ENCODE peak calls at places on chromosomes 13 and 19, in seven cellular contexts. One of them, this sample, is unnamed.

GRCh38 chr19:51147663-51148062 is 5.6 kb downstream of the SIGLEC7 start:
- DNase-seq in CD8-positive, alpha-beta T cell: no peak
- DNase-seq in keratinocyte: no peak
- DNase-seq in heart right ventricle: no peak
- DNase-seq in nephron progenitor cell: no peak
- DNase-seq in fibroblast of villous mesenchyme: no peak
- DNase-seq in thoracic aorta: no peak
- DNase-seq in this sample: no peak

GRCh38 chr13:98910501-98910951 is 67.3 kb downstream of the DOCK9 start:
- DNase-seq in CD8-positive, alpha-beta T cell: no peak
- DNase-seq in keratinocyte: no peak
- DNase-seq in heart right ventricle: no peak
- DNase-seq in nephron progenitor cell: no peak
- DNase-seq in fibroblast of villous mesenchyme: peak
- DNase-seq in thoracic aorta: no peak
- DNase-seq in this sample: no peak

GRCh38 chr13:99984463-99985242 is 3.1 kb downstream of the ZIC2 start:
- DNase-seq in CD8-positive, alpha-beta T cell: no peak
- DNase-seq in keratinocyte: no peak
- DNase-seq in heart right ventricle: no peak
- DNase-seq in nephron progenitor cell: no peak
- DNase-seq in fibroblast of villous mesenchyme: no peak
- DNase-seq in thoracic aorta: no peak
- DNase-seq in this sample: no peak

GRCh38 chr13:48258002-48258401 is 25.0 kb downstream of the ITM2B start:
- DNase-seq in CD8-positive, alpha-beta T cell: no peak
- DNase-seq in keratinocyte: no peak
- DNase-seq in heart right ventricle: no peak
- DNase-seq in nephron progenitor cell: no peak
- DNase-seq in fibroblast of villous mesenchyme: no peak
- DNase-seq in thoracic aorta: no peak
- DNase-seq in this sample: no peak

GRCh38 chr13:60642552-60642951 is 245.5 kb downstream of the TDRD3 start:
- DNase-seq in CD8-positive, alpha-beta T cell: no peak
- DNase-seq in keratinocyte: no peak
- DNase-seq in heart right ventricle: no peak
- DNase-seq in nephron progenitor cell: no peak
- DNase-seq in fibroblast of villous mesenchyme: no peak
- DNase-seq in thoracic aorta: no peak
- DNase-seq in this sample: no peak

GRCh38 chr13:112647256-112647655 is 42.6 kb upstream of the ATP11A start:
- DNase-seq in CD8-positive, alpha-beta T cell: no peak
- DNase-seq in keratinocyte: no peak
- DNase-seq in heart right ventricle: no peak
- DNase-seq in nephron progenitor cell: no peak
- DNase-seq in fibroblast of villous mesenchyme: no peak
- DNase-seq in thoracic aorta: no peak
- DNase-seq in this sample: no peak

GRCh38 chr13:85411608-85412007 is 387.6 kb downstream of the SLITRK6 start:
- DNase-seq in CD8-positive, alpha-beta T cell: no peak
- DNase-seq in keratinocyte: no peak
- DNase-seq in heart right ventricle: no peak
- DNase-seq in nephron progenitor cell: no peak
- DNase-seq in fibroblast of villous mesenchyme: no peak
- DNase-seq in thoracic aorta: no peak
- DNase-seq in this sample: no peak

GRCh38 chr13:97262058-97262457 is 39.9 kb downstream of the MBNL2 start:
- DNase-seq in CD8-positive, alpha-beta T cell: no peak
- DNase-seq in keratinocyte: no peak
- DNase-seq in heart right ventricle: no peak
- DNase-seq in nephron progenitor cell: no peak
- DNase-seq in fibroblast of villous mesenchyme: no peak
- DNase-seq in thoracic aorta: no peak
- DNase-seq in this sample: no peak

GRCh38 chr19:6602729-6603114 is 11.8 kb upstream of the CD70 start:
- DNase-seq in CD8-positive, alpha-beta T cell: no peak
- DNase-seq in keratinocyte: no peak
- DNase-seq in heart right ventricle: no peak
- DNase-seq in nephron progenitor cell: no peak
- DNase-seq in fibroblast of villous mesenchyme: no peak
- DNase-seq in thoracic aorta: no peak
- DNase-seq in this sample: no peak

GRCh38 chr19:42498387-42498786 is 29.9 kb downstream of the CEACAM1 start:
- DNase-seq in CD8-positive, alpha-beta T cell: no peak
- DNase-seq in keratinocyte: no peak
- DNase-seq in heart right ventricle: no peak
- DNase-seq in nephron progenitor cell: no peak
- DNase-seq in fibroblast of villous mesenchyme: no peak
- DNase-seq in thoracic aorta: no peak
- DNase-seq in this sample: no peak

GRCh38 chr13:91618315-91618714 is 219.9 kb downstream of the GPC5 start:
- DNase-seq in CD8-positive, alpha-beta T cell: no peak
- DNase-seq in keratinocyte: no peak
- DNase-seq in heart right ventricle: no peak
- DNase-seq in nephron progenitor cell: no peak
- DNase-seq in fibroblast of villous mesenchyme: no peak
- DNase-seq in thoracic aorta: no peak
- DNase-seq in this sample: no peak

GRCh38 chr13:43085545-43085944 is 62.2 kb downstream of the DNAJC15 start:
- DNase-seq in CD8-positive, alpha-beta T cell: no peak
- DNase-seq in keratinocyte: no peak
- DNase-seq in heart right ventricle: no peak
- DNase-seq in nephron progenitor cell: no peak
- DNase-seq in fibroblast of villous mesenchyme: peak
- DNase-seq in thoracic aorta: no peak
- DNase-seq in this sample: no peak

GRCh38 chr19:38666662-38667448 is 19.4 kb downstream of the ACTN4 start:
- DNase-seq in CD8-positive, alpha-beta T cell: no peak
- DNase-seq in keratinocyte: no peak
- DNase-seq in heart right ventricle: no peak
- DNase-seq in nephron progenitor cell: no peak
- DNase-seq in fibroblast of villous mesenchyme: peak
- DNase-seq in thoracic aorta: no peak
- DNase-seq in this sample: no peak

GRCh38 chr13:23383151-23383550 is 50.4 kb downstream of the SACS start:
- DNase-seq in CD8-positive, alpha-beta T cell: no peak
- DNase-seq in keratinocyte: no peak
- DNase-seq in heart right ventricle: no peak
- DNase-seq in nephron progenitor cell: no peak
- DNase-seq in fibroblast of villous mesenchyme: no peak
- DNase-seq in thoracic aorta: no peak
- DNase-seq in this sample: no peak

GRCh38 chr13:40787062-40787461 is 2.3 kb upstream of the SLC25A15 start:
- DNase-seq in CD8-positive, alpha-beta T cell: no peak
- DNase-seq in keratinocyte: no peak
- DNase-seq in heart right ventricle: no peak
- DNase-seq in nephron progenitor cell: no peak
- DNase-seq in fibroblast of villous mesenchyme: peak
- DNase-seq in thoracic aorta: no peak
- DNase-seq in this sample: no peak

GRCh38 chr19:54959840-54960239 is 6.3 kb upstream of the NLRP2 start:
- DNase-seq in CD8-positive, alpha-beta T cell: no peak
- DNase-seq in keratinocyte: no peak
- DNase-seq in heart right ventricle: no peak
- DNase-seq in nephron progenitor cell: no peak
- DNase-seq in fibroblast of villous mesenchyme: no peak
- DNase-seq in thoracic aorta: no peak
- DNase-seq in this sample: no peak

GRCh38 chr13:78759704-78760103 is 100.7 kb upstream of the OBI1 start:
- DNase-seq in CD8-positive, alpha-beta T cell: no peak
- DNase-seq in keratinocyte: no peak
- DNase-seq in heart right ventricle: no peak
- DNase-seq in nephron progenitor cell: no peak
- DNase-seq in fibroblast of villous mesenchyme: no peak
- DNase-seq in thoracic aorta: no peak
- DNase-seq in this sample: no peak
- TF ChIP-seq CTCF in CD8-positive, alpha-beta T cell: no peak
- TF ChIP-seq CTCF in keratinocyte: no peak
- TF ChIP-seq CTCF in heart right ventricle: no peak
- TF ChIP-seq CTCF in nephron progenitor cell: no peak
- TF ChIP-seq CTCF in fibroblast of villous mesenchyme: no peak
- TF ChIP-seq CTCF in thoracic aorta: no peak
- TF ChIP-seq CTCF in this sample: no peak

GRCh38 chr19:2207991-2208860 is 27.9 kb downstream of the PLEKHJ1 start:
- DNase-seq in CD8-positive, alpha-beta T cell: no peak
- DNase-seq in keratinocyte: no peak
- DNase-seq in heart right ventricle: peak
- DNase-seq in nephron progenitor cell: peak
- DNase-seq in fibroblast of villous mesenchyme: peak
- DNase-seq in thoracic aorta: peak
- DNase-seq in this sample: no peak
- TF ChIP-seq CTCF in CD8-positive, alpha-beta T cell: no peak
- TF ChIP-seq CTCF in keratinocyte: peak
- TF ChIP-seq CTCF in heart right ventricle: no peak
- TF ChIP-seq CTCF in nephron progenitor cell: no peak
- TF ChIP-seq CTCF in fibroblast of villous mesenchyme: peak
- TF ChIP-seq CTCF in thoracic aorta: no peak
- TF ChIP-seq CTCF in this sample: no peak

DNA sequence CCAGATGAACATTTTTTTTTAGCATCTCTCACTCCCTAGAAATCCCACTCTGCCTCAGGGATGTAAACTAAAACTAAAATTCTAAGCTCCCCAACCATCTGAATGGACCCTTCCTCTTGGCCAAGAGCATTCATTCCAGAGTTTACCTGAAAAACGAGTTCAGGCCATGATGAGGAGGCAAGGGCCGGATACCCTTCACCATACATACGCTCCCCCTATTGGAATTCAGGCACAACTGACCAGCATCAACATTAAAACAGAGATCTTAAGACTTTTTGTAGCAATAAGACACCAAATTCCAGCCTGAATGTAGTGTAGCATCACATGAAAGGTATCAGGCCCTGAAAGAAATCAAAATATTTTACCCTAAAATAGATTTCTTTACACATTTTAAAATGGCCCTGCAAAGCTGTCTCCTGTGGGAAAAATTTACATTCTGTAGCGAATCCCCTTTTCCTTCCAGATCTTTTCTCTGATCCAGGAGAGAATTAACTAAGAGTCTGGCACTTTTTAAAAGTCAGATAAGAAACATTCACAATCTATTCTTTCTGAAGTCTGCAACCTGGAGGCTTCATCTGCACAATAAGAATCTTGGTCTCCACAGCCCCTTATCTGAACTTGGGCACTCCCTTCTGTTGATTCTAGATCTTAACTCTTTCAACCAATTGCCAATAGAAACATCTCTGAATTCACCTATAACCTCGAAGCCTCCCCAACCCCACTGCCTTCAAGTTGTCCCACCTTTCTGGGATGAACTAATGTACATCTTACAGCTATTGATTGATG is 888.5 kb downstream of the UQCRFS1 start:
- DNase-seq in CD8-positive, alpha-beta T cell: no peak
- DNase-seq in keratinocyte: no peak
- DNase-seq in heart right ventricle: no peak
- DNase-seq in nephron progenitor cell: no peak
- DNase-seq in fibroblast of villous mesenchyme: no peak
- DNase-seq in thoracic aorta: no peak
- DNase-seq in this sample: no peak
- TF ChIP-seq CTCF in CD8-positive, alpha-beta T cell: no peak
- TF ChIP-seq CTCF in keratinocyte: no peak
- TF ChIP-seq CTCF in heart right ventricle: no peak
- TF ChIP-seq CTCF in nephron progenitor cell: peak
- TF ChIP-seq CTCF in fibroblast of villous mesenchyme: no peak
- TF ChIP-seq CTCF in thoracic aorta: no peak
- TF ChIP-seq CTCF in this sample: no peak

GRCh38 chr13:113969973-113970611 is 3.8 kb downstream of the C13orf46 start:
- DNase-seq in CD8-positive, alpha-beta T cell: no peak
- DNase-seq in keratinocyte: no peak
- DNase-seq in heart right ventricle: no peak
- DNase-seq in nephron progenitor cell: no peak
- DNase-seq in fibroblast of villous mesenchyme: no peak
- DNase-seq in thoracic aorta: peak
- DNase-seq in this sample: no peak

GRCh38 chr13:113967729-113968462 is 6.0 kb downstream of the C13orf46 start:
- DNase-seq in CD8-positive, alpha-beta T cell: no peak
- DNase-seq in keratinocyte: no peak
- DNase-seq in heart right ventricle: no peak
- DNase-seq in nephron progenitor cell: no peak
- DNase-seq in fibroblast of villous mesenchyme: no peak
- DNase-seq in thoracic aorta: peak
- DNase-seq in this sample: no peak

GRCh38 chr13:113967206-113967720 is 6.6 kb downstream of the C13orf46 start:
- DNase-seq in CD8-positive, alpha-beta T cell: no peak
- DNase-seq in keratinocyte: no peak
- DNase-seq in heart right ventricle: no peak
- DNase-seq in nephron progenitor cell: no peak
- DNase-seq in fibroblast of villous mesenchyme: no peak
- DNase-seq in thoracic aorta: peak
- DNase-seq in this sample: no peak

GRCh38 chr13:113969311-113969972 is 4.4 kb downstream of the C13orf46 start:
- DNase-seq in CD8-positive, alpha-beta T cell: no peak
- DNase-seq in keratinocyte: no peak
- DNase-seq in heart right ventricle: no peak
- DNase-seq in nephron progenitor cell: no peak
- DNase-seq in fibroblast of villous mesenchyme: no peak
- DNase-seq in thoracic aorta: peak
- DNase-seq in this sample: no peak

DNA sequence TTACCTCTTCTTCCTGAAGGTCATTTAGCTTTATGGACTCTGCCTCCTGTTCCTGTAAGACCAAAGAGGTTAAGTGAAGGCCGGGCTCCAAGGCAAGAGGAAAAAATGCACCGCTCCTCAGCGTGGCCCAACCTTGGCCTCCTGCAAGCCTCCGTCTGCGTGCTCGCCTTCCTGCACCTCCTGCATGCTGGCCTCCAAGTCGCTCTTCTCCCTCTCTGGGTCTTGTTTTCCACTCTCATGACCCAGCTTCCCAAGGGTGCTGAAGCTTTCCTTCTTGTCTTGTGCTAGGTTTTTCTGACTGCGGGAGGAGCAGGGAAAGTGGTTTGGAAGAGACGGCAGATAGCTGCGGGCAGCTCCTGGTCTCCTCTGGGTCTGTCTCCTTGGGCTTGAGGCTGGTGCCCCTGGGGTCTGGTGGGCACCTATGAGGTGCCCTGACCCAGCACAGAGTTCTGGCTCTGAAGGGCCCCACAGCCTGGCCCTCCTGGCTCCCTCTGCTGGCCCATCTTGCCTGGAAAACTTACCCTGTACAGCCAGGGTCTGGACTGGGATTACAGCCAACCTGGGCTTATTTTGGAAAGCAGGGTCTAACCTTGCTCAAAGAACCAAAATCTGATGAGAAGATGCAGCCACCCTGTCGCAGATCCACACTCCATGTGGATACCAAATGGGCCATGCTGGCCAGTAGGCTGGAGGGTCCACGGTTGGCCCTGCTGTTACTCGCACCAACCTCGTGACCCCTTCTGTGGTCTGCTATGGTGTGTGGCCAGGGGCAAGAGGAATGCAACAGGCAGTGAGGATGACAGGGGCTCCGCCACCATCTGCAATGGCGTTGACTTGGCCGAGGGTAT is 5.2 kb downstream of the C13orf46 start:
- DNase-seq in CD8-positive, alpha-beta T cell: no peak
- DNase-seq in keratinocyte: no peak
- DNase-seq in heart right ventricle: no peak
- DNase-seq in nephron progenitor cell: no peak
- DNase-seq in fibroblast of villous mesenchyme: no peak
- DNase-seq in thoracic aorta: no peak
- DNase-seq in this sample: no peak
- TF ChIP-seq CTCF in CD8-positive, alpha-beta T cell: no peak
- TF ChIP-seq CTCF in keratinocyte: no peak
- TF ChIP-seq CTCF in heart right ventricle: no peak
- TF ChIP-seq CTCF in nephron progenitor cell: no peak
- TF ChIP-seq CTCF in fibroblast of villous mesenchyme: no peak
- TF ChIP-seq CTCF in thoracic aorta: no peak
- TF ChIP-seq CTCF in this sample: no peak

GRCh38 chr13:71303144-71303543 is 563.9 kb downstream of the DACH1 start:
- DNase-seq in CD8-positive, alpha-beta T cell: no peak
- DNase-seq in keratinocyte: no peak
- DNase-seq in heart right ventricle: no peak
- DNase-seq in nephron progenitor cell: no peak
- DNase-seq in fibroblast of villous mesenchyme: peak
- DNase-seq in thoracic aorta: no peak
- DNase-seq in this sample: no peak
- TF ChIP-seq CTCF in CD8-positive, alpha-beta T cell: no peak
- TF ChIP-seq CTCF in keratinocyte: no peak
- TF ChIP-seq CTCF in heart right ventricle: no peak
- TF ChIP-seq CTCF in nephron progenitor cell: no peak
- TF ChIP-seq CTCF in fibroblast of villous mesenchyme: peak
- TF ChIP-seq CTCF in thoracic aorta: no peak
- TF ChIP-seq CTCF in this sample: no peak